ENCODE peak calls at places on chromosomes 5 and 9, in five cellular contexts. I, U, N, F and E are unnamed samples.

GRCh38 chr5:126385509-126385908 is 37.7 kb upstream of the GRAMD2B start:
- DNase-seq in I (no peak), F (no peak), N (no peak), U (no peak), E (no peak)

GRCh38 chr5:31942546-31942945 is 231.6 kb downstream of the GOLPH3 start:
- DNase-seq in N (peak; percentile 41), F (no peak), I (no peak), U (no peak), E (no peak)

GRCh38 chr9:14320272-14321245 is 6.6 kb upstream of the NFIB start:
- DNase-seq in I (no peak), F (no peak), U (no peak), N (no peak), E (no peak)

GRCh38 chr5:91126448-91126847 is 256.7 kb downstream of the ARRDC3 start:
- DNase-seq in N (no peak), U (no peak), F (no peak), I (no peak), E (no peak)

GRCh38 chr5:6837519-6838110 is 124.4 kb downstream of the TENT4A start:
- DNase-seq in U (no peak), N (no peak), F (peak; percentile 65), I (no peak), E (peak; percentile 23)

GRCh38 chr5:103526164-103526915 is 36.2 kb downstream of the NUDT12 start:
- DNase-seq in U (no peak), N (no peak), F (no peak), I (no peak), E (no peak)

GRCh38 chr9:89486681-89487080 is 11.2 kb downstream of the SEMA4D start:
- DNase-seq in F (no peak), N (peak; percentile 30), I (no peak), U (no peak), E (no peak)

GRCh38 chr5:37810311-37810710 is 29.5 kb downstream of the GDNF start:
- DNase-seq in U (no peak), I (no peak), F (no peak), N (no peak), E (no peak)

GRCh38 chr9:78014776-78015175 is 16.8 kb downstream of the GNAQ start:
- DNase-seq in N (no peak), F (no peak), U (no peak), I (no peak), E (no peak)
- TF ChIP-seq CTCF in N (no peak), F (no peak), U (no peak), I (no peak), E (no peak)

GRCh38 chr9:23784962-23785361 is 41.1 kb downstream of the ELAVL2 start:
- DNase-seq in N (no peak), F (no peak), I (no peak), U (no peak), E (no peak)
- TF ChIP-seq CTCF in N (no peak), F (no peak), I (no peak), U (no peak), E (no peak)

GRCh38 chr9:135785013-135785575 is 83.1 kb downstream of the KCNT1 start:
- DNase-seq in I (no peak), U (no peak), F (no peak), N (no peak), E (no peak)
- TF ChIP-seq CTCF in I (no peak), U (no peak), F (no peak), N (no peak), E (no peak)

GRCh38 chr5:179986328-179986727 is 78.6 kb upstream of the TBC1D9B start:
- DNase-seq in I (no peak), N (no peak), F (no peak), U (no peak), E (no peak)
- TF ChIP-seq CTCF in I (peak; percentile 19), N (no peak), F (no peak), U (no peak), E (no peak)

GRCh38 chr9:91158946-91159345 is 202.8 kb downstream of the AUH start:
- DNase-seq in N (no peak), F (no peak), U (no peak), I (no peak), E (no peak)
- TF ChIP-seq CTCF in N (no peak), F (no peak), U (no peak), I (no peak), E (no peak)

DNA sequence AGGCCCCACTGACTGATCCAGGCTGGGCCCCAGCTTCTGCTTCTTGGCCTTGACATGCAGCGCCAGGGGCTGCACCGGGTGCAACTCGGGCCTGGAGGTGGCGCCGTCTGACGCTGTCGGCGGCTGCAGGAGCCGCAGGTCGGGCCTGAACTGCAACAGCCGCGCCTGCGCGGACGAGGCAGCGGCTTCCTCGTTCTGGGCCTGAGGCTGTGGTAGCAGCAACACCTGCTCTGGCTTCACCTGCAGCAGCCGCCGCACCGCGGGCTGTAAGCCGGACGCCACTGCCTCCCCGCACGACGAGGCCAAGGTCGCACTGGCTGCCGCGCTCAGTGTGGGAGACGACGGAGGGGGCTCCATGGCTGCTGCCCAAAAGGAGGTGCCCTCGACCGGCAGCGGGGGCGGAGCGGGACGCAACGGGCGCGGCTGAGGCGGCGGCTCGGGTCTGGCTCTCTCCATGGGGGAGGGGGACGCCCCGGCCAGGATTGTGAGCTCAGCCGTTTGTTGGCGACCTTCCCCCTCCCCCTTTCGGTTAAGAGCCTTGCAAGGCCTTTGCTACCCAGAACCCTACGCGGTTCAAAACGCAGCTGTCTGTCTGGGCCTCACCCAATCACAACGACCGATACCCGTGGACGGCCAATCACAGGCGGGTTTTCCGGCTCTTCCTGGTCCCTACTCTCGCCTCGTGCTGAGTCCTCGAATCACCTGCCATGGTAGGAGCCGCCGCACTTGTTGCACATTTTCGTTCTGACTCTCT is 438 bp downstream of the SOX30 start:
- DNase-seq in U (peak; percentile 79), I (peak; percentile 84), F (peak; percentile 66), N (peak; percentile 64), E (no peak)
- TF ChIP-seq CTCF in U (peak; percentile 51), I (peak; percentile 42), F (peak; percentile 20), N (peak; percentile 17), E (no peak)

DNA sequence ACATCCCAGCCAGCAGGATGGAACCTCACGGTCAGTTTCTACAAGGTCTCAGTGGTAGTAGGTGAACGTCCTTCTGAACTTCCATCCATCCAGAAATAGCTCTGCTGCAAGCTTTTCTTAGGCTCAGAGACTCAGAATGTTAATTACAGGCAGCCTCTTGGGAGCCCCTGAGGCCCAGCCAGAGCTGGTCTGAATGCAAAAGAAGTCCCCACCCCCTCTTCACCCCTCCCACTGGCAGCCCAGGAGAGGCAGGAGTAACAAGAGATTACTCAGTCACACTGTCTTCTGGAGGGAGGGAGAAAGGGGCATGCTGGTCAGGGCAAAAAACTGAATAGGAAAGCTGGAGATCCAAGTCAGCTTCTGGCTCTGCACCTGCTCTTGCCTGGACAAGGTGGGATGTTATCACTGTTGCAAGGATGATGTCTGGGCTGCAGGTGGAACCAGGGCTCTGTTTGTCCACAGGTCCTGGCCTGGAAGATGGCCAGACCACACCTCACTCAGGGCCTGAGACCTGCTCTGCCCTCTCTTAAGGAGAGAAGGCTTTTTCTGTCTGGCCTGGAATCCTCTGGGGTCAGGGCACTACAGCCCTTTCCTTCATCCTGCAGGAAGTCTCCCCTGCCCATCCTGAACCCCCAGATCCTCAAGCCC is 9.1 kb downstream of the ENHO start:
- DNase-seq in F (no peak), U (no peak), I (no peak), N (no peak), E (peak; percentile 46)
- TF ChIP-seq CTCF in F (no peak), U (no peak), I (no peak), N (no peak), E (no peak)

GRCh38 chr5:135059000-135059923 is 25.2 kb upstream of the PITX1 start:
- DNase-seq in U (no peak), N (no peak), F (no peak), I (no peak), E (no peak)
- TF ChIP-seq CTCF in U (no peak), N (no peak), F (no peak), I (no peak), E (no peak)

GRCh38 chr5:62718368-62718767 is 139.7 kb downstream of the LRRC70 start:
- DNase-seq in F (no peak), N (no peak), U (no peak), I (no peak), E (no peak)
- TF ChIP-seq CTCF in F (peak; percentile 21), N (no peak), U (no peak), I (no peak), E (no peak)